ENCODE peak calls at places on chromosomes 13 and 19, in nine cellular contexts. M is Calu3; V is ovary; B is CD8-positive, alpha-beta memory T cell; C is activated naive CD8-positive, alpha-beta T cell treated with anti-CD3 and anti-CD28 coated beads, Interleukin-2, amount 50 U/mL, for 24 hours; S is fibroblast of mammary gland; P is activated naive CD4-positive, alpha-beta T cell treated with Interleukin-2 at 50 U/mL for 16 hours; J is substantia nigra; T is mammary epithelial cell. Z is an unnamed sample.

GRCh38 chr13:107209811-107210210 is 641.9 kb upstream of the ARGLU1 start:
- DNase-seq in M (no peak), V (no peak), B (no peak), C (no peak), S (peak), P (no peak), J (no peak), T (no peak), Z (no peak)

GRCh38 chr13:36163809-36164308 is 32.7 kb upstream of the DCLK1 start:
- DNase-seq in M (no peak), V (peak), B (no peak), C (no peak), S (peak), P (no peak), J (no peak), T (peak), Z (peak)

GRCh38 chr13:30466841-30467252 is 1.1 kb upstream of the HMGB1 start:
- DNase-seq in M (no peak), V (no peak), B (no peak), C (no peak), S (peak), P (no peak), J (no peak), T (no peak), Z (peak)

GRCh38 chr13:80870186-80870585 is 529.3 kb upstream of the SPRY2 start:
- DNase-seq in M (no peak), V (no peak), B (no peak), C (no peak), S (no peak), P (no peak), J (no peak), T (peak), Z (no peak)

GRCh38 chr19:38655148-38655824 is 7.8 kb downstream of the ACTN4 start:
- DNase-seq in M (no peak), V (no peak), B (no peak), C (peak), S (peak), P (peak), J (no peak), T (peak), Z (no peak)

GRCh38 chr13:23856008-23856750 is 33.0 kb downstream of the MIPEP start:
- DNase-seq in M (no peak), V (no peak), B (no peak), C (no peak), S (no peak), P (no peak), J (no peak), T (no peak), Z (no peak)

GRCh38 chr13:41049480-41049879 is 11.8 kb upstream of the WBP4 start:
- DNase-seq in M (no peak), V (no peak), B (no peak), C (no peak), S (peak), P (no peak), J (no peak), T (no peak), Z (no peak)

GRCh38 chr13:40190656-40191100 is 475.8 kb downstream of the FOXO1 start:
- DNase-seq in M (peak), V (peak), B (peak), C (peak), S (peak), P (peak), J (peak), T (peak), Z (peak)

GRCh38 chr13:83515267-83515666 is 367.0 kb downstream of the SLITRK1 start:
- DNase-seq in M (no peak), V (no peak), B (no peak), C (no peak), S (peak), P (no peak), J (no peak), T (peak), Z (peak)

GRCh38 chr13:49240017-49240416 is 7.7 kb upstream of the CDADC1 start:
- DNase-seq in M (peak), V (no peak), B (no peak), C (peak), S (peak), P (peak), J (no peak), T (peak), Z (peak)

GRCh38 chr13:105908581-105908980 is 626.9 kb downstream of the EFNB2 start:
- DNase-seq in M (no peak), V (no peak), B (no peak), C (peak), S (no peak), P (no peak), J (no peak), T (no peak), Z (peak)

GRCh38 chr13:106617561-106617960 is 49.6 kb upstream of the ARGLU1 start:
- DNase-seq in M (no peak), V (no peak), B (no peak), C (no peak), S (peak), P (no peak), J (no peak), T (peak), Z (peak)

GRCh38 chr13:74132152-74132767 is 1.9 kb downstream of the KLF12 start:
- DNase-seq in M (no peak), V (no peak), B (no peak), C (no peak), S (no peak), P (peak), J (no peak), T (peak), Z (no peak)

GRCh38 chr19:49739098-49739497 is 24.0 kb downstream of the TSKS start:
- DNase-seq in M (no peak), V (no peak), B (no peak), C (no peak), S (no peak), P (no peak), J (no peak), T (no peak), Z (no peak)

GRCh38 chr19:18562086-18562485 is 4.4 kb downstream of the KXD1 start:
- DNase-seq in M (no peak), V (no peak), B (no peak), C (no peak), S (peak), P (no peak), J (no peak), T (no peak), Z (no peak)

Z was measured in EH.